ENCODE peak calls at places on chromosomes 5 and 9, in ten cellular contexts. One of them, this sample, is unnamed.

GRCh38 chr5:140964356-140964755 is 1.9 kb upstream of the PCDHAC2 start:
- DNase-seq in mammary epithelial cell: no peak
- DNase-seq in amygdala: no peak
- DNase-seq in NCI-H146: no peak
- DNase-seq in activated naive CD8-positive, alpha-beta T cell treated with anti-CD3 and anti-CD28 coated beads, Interleukin-2, amount 50 U/mL, for 16 hours: no peak
- DNase-seq in midbrain: no peak
- DNase-seq in stimulated activated CD8-positive, alpha-beta memory T cell treated with anti-CD3 and anti-CD28 coated beads, Interleukin-2, amount 100 ng/mL, for 1 hour: no peak
- DNase-seq in right cardiac atrium: no peak
- DNase-seq in NCI-H774: no peak
- DNase-seq in ACHN: no peak
- DNase-seq in this sample: no peak

GRCh38 chr9:134065720-134066419 is 2.0 kb downstream of the BRD3 start:
- DNase-seq in stimulated activated CD8-positive, alpha-beta memory T cell treated with anti-CD3 and anti-CD28 coated beads, Interleukin-2, amount 100 ng/mL, for 1 hour: no peak
- DNase-seq in midbrain: no peak
- DNase-seq in amygdala: peak
- DNase-seq in ACHN: peak
- DNase-seq in mammary epithelial cell: peak
- DNase-seq in NCI-H146: no peak
- DNase-seq in NCI-H774: peak
- DNase-seq in right cardiac atrium: peak
- DNase-seq in activated naive CD8-positive, alpha-beta T cell treated with anti-CD3 and anti-CD28 coated beads, Interleukin-2, amount 50 U/mL, for 16 hours: peak
- DNase-seq in this sample: peak

GRCh38 chr9:92770005-92770995 is 5.7 kb upstream of the BICD2 start:
- DNase-seq in NCI-H774: no peak
- DNase-seq in NCI-H146: peak
- DNase-seq in mammary epithelial cell: peak
- DNase-seq in right cardiac atrium: no peak
- DNase-seq in ACHN: no peak
- DNase-seq in activated naive CD8-positive, alpha-beta T cell treated with anti-CD3 and anti-CD28 coated beads, Interleukin-2, amount 50 U/mL, for 16 hours: no peak
- DNase-seq in amygdala: no peak
- DNase-seq in stimulated activated CD8-positive, alpha-beta memory T cell treated with anti-CD3 and anti-CD28 coated beads, Interleukin-2, amount 100 ng/mL, for 1 hour: no peak
- DNase-seq in midbrain: no peak
- DNase-seq in this sample: no peak

GRCh38 chr9:126693428-126693931 is 79.8 kb downstream of the LMX1B start:
- DNase-seq in NCI-H146: no peak
- DNase-seq in midbrain: no peak
- DNase-seq in activated naive CD8-positive, alpha-beta T cell treated with anti-CD3 and anti-CD28 coated beads, Interleukin-2, amount 50 U/mL, for 16 hours: no peak
- DNase-seq in mammary epithelial cell: no peak
- DNase-seq in amygdala: no peak
- DNase-seq in stimulated activated CD8-positive, alpha-beta memory T cell treated with anti-CD3 and anti-CD28 coated beads, Interleukin-2, amount 100 ng/mL, for 1 hour: no peak
- DNase-seq in right cardiac atrium: no peak
- DNase-seq in ACHN: no peak
- DNase-seq in NCI-H774: no peak
- DNase-seq in this sample: no peak

GRCh38 chr9:69945671-69946141 is 97.9 kb upstream of the MAMDC2 start:
- DNase-seq in NCI-H774: no peak
- DNase-seq in NCI-H146: no peak
- DNase-seq in stimulated activated CD8-positive, alpha-beta memory T cell treated with anti-CD3 and anti-CD28 coated beads, Interleukin-2, amount 100 ng/mL, for 1 hour: no peak
- DNase-seq in amygdala: peak
- DNase-seq in activated naive CD8-positive, alpha-beta T cell treated with anti-CD3 and anti-CD28 coated beads, Interleukin-2, amount 50 U/mL, for 16 hours: no peak
- DNase-seq in midbrain: no peak
- DNase-seq in ACHN: no peak
- DNase-seq in right cardiac atrium: peak
- DNase-seq in mammary epithelial cell: no peak
- DNase-seq in this sample: peak

GRCh38 chr5:77777281-77777892 is 1.2 kb upstream of the TBCA start:
- DNase-seq in NCI-H774: no peak
- DNase-seq in activated naive CD8-positive, alpha-beta T cell treated with anti-CD3 and anti-CD28 coated beads, Interleukin-2, amount 50 U/mL, for 16 hours: no peak
- DNase-seq in mammary epithelial cell: peak
- DNase-seq in stimulated activated CD8-positive, alpha-beta memory T cell treated with anti-CD3 and anti-CD28 coated beads, Interleukin-2, amount 100 ng/mL, for 1 hour: no peak
- DNase-seq in NCI-H146: no peak
- DNase-seq in right cardiac atrium: no peak
- DNase-seq in ACHN: no peak
- DNase-seq in amygdala: no peak
- DNase-seq in midbrain: no peak
- DNase-seq in this sample: peak

GRCh38 chr5:82777106-82777505 is 300.1 kb downstream of the TMEM167A start:
- DNase-seq in NCI-H774: no peak
- DNase-seq in midbrain: no peak
- DNase-seq in amygdala: no peak
- DNase-seq in ACHN: no peak
- DNase-seq in mammary epithelial cell: no peak
- DNase-seq in NCI-H146: no peak
- DNase-seq in activated naive CD8-positive, alpha-beta T cell treated with anti-CD3 and anti-CD28 coated beads, Interleukin-2, amount 50 U/mL, for 16 hours: no peak
- DNase-seq in stimulated activated CD8-positive, alpha-beta memory T cell treated with anti-CD3 and anti-CD28 coated beads, Interleukin-2, amount 100 ng/mL, for 1 hour: no peak
- DNase-seq in right cardiac atrium: no peak
- DNase-seq in this sample: no peak

GRCh38 chr9:122348288-122348777 is 22.5 kb upstream of the PTGS1 start:
- DNase-seq in NCI-H146: no peak
- DNase-seq in amygdala: no peak
- DNase-seq in right cardiac atrium: no peak
- DNase-seq in activated naive CD8-positive, alpha-beta T cell treated with anti-CD3 and anti-CD28 coated beads, Interleukin-2, amount 50 U/mL, for 16 hours: no peak
- DNase-seq in stimulated activated CD8-positive, alpha-beta memory T cell treated with anti-CD3 and anti-CD28 coated beads, Interleukin-2, amount 100 ng/mL, for 1 hour: no peak
- DNase-seq in ACHN: no peak
- DNase-seq in mammary epithelial cell: no peak
- DNase-seq in midbrain: no peak
- DNase-seq in NCI-H774: no peak
- DNase-seq in this sample: no peak

GRCh38 chr9:136697146-136697820 is 10.0 kb upstream of the AGPAT2 start:
- DNase-seq in NCI-H774: peak
- DNase-seq in NCI-H146: no peak
- DNase-seq in right cardiac atrium: peak
- DNase-seq in mammary epithelial cell: peak
- DNase-seq in stimulated activated CD8-positive, alpha-beta memory T cell treated with anti-CD3 and anti-CD28 coated beads, Interleukin-2, amount 100 ng/mL, for 1 hour: no peak
- DNase-seq in amygdala: no peak
- DNase-seq in midbrain: no peak
- DNase-seq in ACHN: peak
- DNase-seq in activated naive CD8-positive, alpha-beta T cell treated with anti-CD3 and anti-CD28 coated beads, Interleukin-2, amount 50 U/mL, for 16 hours: no peak
- DNase-seq in this sample: no peak

GRCh38 chr9:10226996-10227395 is 385.8 kb downstream of the PTPRD start:
- DNase-seq in ACHN: no peak
- DNase-seq in amygdala: no peak
- DNase-seq in stimulated activated CD8-positive, alpha-beta memory T cell treated with anti-CD3 and anti-CD28 coated beads, Interleukin-2, amount 100 ng/mL, for 1 hour: no peak
- DNase-seq in midbrain: no peak
- DNase-seq in NCI-H146: no peak
- DNase-seq in right cardiac atrium: no peak
- DNase-seq in activated naive CD8-positive, alpha-beta T cell treated with anti-CD3 and anti-CD28 coated beads, Interleukin-2, amount 50 U/mL, for 16 hours: no peak
- DNase-seq in mammary epithelial cell: no peak
- DNase-seq in NCI-H774: no peak
- DNase-seq in this sample: no peak

GRCh38 chr5:1103505-1104326 is 8.1 kb downstream of the SLC12A7 start:
- DNase-seq in mammary epithelial cell: no peak
- DNase-seq in ACHN: no peak
- DNase-seq in amygdala: peak
- DNase-seq in activated naive CD8-positive, alpha-beta T cell treated with anti-CD3 and anti-CD28 coated beads, Interleukin-2, amount 50 U/mL, for 16 hours: no peak
- DNase-seq in right cardiac atrium: peak
- DNase-seq in NCI-H146: no peak
- DNase-seq in NCI-H774: no peak
- DNase-seq in stimulated activated CD8-positive, alpha-beta memory T cell treated with anti-CD3 and anti-CD28 coated beads, Interleukin-2, amount 100 ng/mL, for 1 hour: no peak
- DNase-seq in midbrain: peak
- DNase-seq in this sample: no peak

GRCh38 chr9:113545068-113545467 is 81.5 kb downstream of the RGS3 start:
- DNase-seq in mammary epithelial cell: no peak
- DNase-seq in right cardiac atrium: peak
- DNase-seq in ACHN: no peak
- DNase-seq in midbrain: no peak
- DNase-seq in NCI-H774: no peak
- DNase-seq in stimulated activated CD8-positive, alpha-beta memory T cell treated with anti-CD3 and anti-CD28 coated beads, Interleukin-2, amount 100 ng/mL, for 1 hour: no peak
- DNase-seq in activated naive CD8-positive, alpha-beta T cell treated with anti-CD3 and anti-CD28 coated beads, Interleukin-2, amount 50 U/mL, for 16 hours: no peak
- DNase-seq in amygdala: no peak
- DNase-seq in NCI-H146: no peak
- DNase-seq in this sample: no peak

GRCh38 chr5:179793470-179794139 is at the start of gene LTC4S:
- DNase-seq in stimulated activated CD8-positive, alpha-beta memory T cell treated with anti-CD3 and anti-CD28 coated beads, Interleukin-2, amount 100 ng/mL, for 1 hour: no peak
- DNase-seq in NCI-H146: no peak
- DNase-seq in NCI-H774: no peak
- DNase-seq in mammary epithelial cell: no peak
- DNase-seq in amygdala: peak
- DNase-seq in midbrain: peak
- DNase-seq in ACHN: no peak
- DNase-seq in activated naive CD8-positive, alpha-beta T cell treated with anti-CD3 and anti-CD28 coated beads, Interleukin-2, amount 50 U/mL, for 16 hours: no peak
- DNase-seq in right cardiac atrium: peak
- DNase-seq in this sample: peak

GRCh38 chr5:59506285-59506877 is 387.1 kb downstream of the PDE4D start:
- DNase-seq in stimulated activated CD8-positive, alpha-beta memory T cell treated with anti-CD3 and anti-CD28 coated beads, Interleukin-2, amount 100 ng/mL, for 1 hour: no peak
- DNase-seq in NCI-H774: peak
- DNase-seq in ACHN: peak
- DNase-seq in activated naive CD8-positive, alpha-beta T cell treated with anti-CD3 and anti-CD28 coated beads, Interleukin-2, amount 50 U/mL, for 16 hours: no peak
- DNase-seq in amygdala: no peak
- DNase-seq in midbrain: peak
- DNase-seq in right cardiac atrium: no peak
- DNase-seq in NCI-H146: peak
- DNase-seq in mammary epithelial cell: no peak
- DNase-seq in this sample: no peak

This sample was measured in HT1080.